ENCODE peak calls at places on chromosomes 5 and 9, in seven cellular contexts. One of them, this sample, is unnamed.

GRCh38 chr5:83475540-83476469 is 4.3 kb downstream of the VCAN start:
- DNase-seq in WERI-Rb-1: no peak
- DNase-seq in NCI-H1417: peak; percentile 54
- DNase-seq in 8988T: no peak
- DNase-seq in brain microvascular endothelial cell: peak; percentile 61
- DNase-seq in stimulated activated CD4-positive, alpha-beta T cell treated with anti-CD3 and anti-CD28 coated beads, Interleukin-15, amount 100 ng/mL, for 24 hours: no peak
- DNase-seq in heart right ventricle: no peak
- DNase-seq in this sample: no peak

GRCh38 chr9:135968083-135968476 is 6.9 kb upstream of the UBAC1 start:
- DNase-seq in WERI-Rb-1: no peak
- DNase-seq in NCI-H1417: no peak
- DNase-seq in 8988T: no peak
- DNase-seq in brain microvascular endothelial cell: no peak
- DNase-seq in stimulated activated CD4-positive, alpha-beta T cell treated with anti-CD3 and anti-CD28 coated beads, Interleukin-15, amount 100 ng/mL, for 24 hours: no peak
- DNase-seq in heart right ventricle: no peak
- DNase-seq in this sample: no peak

GRCh38 chr9:18726546-18726945 is 252.6 kb downstream of the ADAMTSL1 start:
- DNase-seq in WERI-Rb-1: no peak
- DNase-seq in NCI-H1417: no peak
- DNase-seq in 8988T: no peak
- DNase-seq in brain microvascular endothelial cell: no peak
- DNase-seq in stimulated activated CD4-positive, alpha-beta T cell treated with anti-CD3 and anti-CD28 coated beads, Interleukin-15, amount 100 ng/mL, for 24 hours: no peak
- DNase-seq in heart right ventricle: no peak
- DNase-seq in this sample: no peak

GRCh38 chr9:122078557-122078956 is 14.6 kb downstream of the TTLL11 start:
- DNase-seq in WERI-Rb-1: no peak
- DNase-seq in NCI-H1417: no peak
- DNase-seq in 8988T: no peak
- DNase-seq in brain microvascular endothelial cell: no peak
- DNase-seq in stimulated activated CD4-positive, alpha-beta T cell treated with anti-CD3 and anti-CD28 coated beads, Interleukin-15, amount 100 ng/mL, for 24 hours: no peak
- DNase-seq in heart right ventricle: no peak
- DNase-seq in this sample: no peak

GRCh38 chr9:136281421-136282271 is 22.2 kb downstream of the CCDC187 start:
- DNase-seq in WERI-Rb-1: no peak
- DNase-seq in NCI-H1417: no peak
- DNase-seq in 8988T: no peak
- DNase-seq in brain microvascular endothelial cell: no peak
- DNase-seq in stimulated activated CD4-positive, alpha-beta T cell treated with anti-CD3 and anti-CD28 coated beads, Interleukin-15, amount 100 ng/mL, for 24 hours: no peak
- DNase-seq in heart right ventricle: no peak
- DNase-seq in this sample: no peak

GRCh38 chr9:133276001-133276884 is 1.2 kb upstream of the ABO start:
- DNase-seq in WERI-Rb-1: no peak
- DNase-seq in NCI-H1417: no peak
- DNase-seq in 8988T: no peak
- DNase-seq in brain microvascular endothelial cell: no peak
- DNase-seq in stimulated activated CD4-positive, alpha-beta T cell treated with anti-CD3 and anti-CD28 coated beads, Interleukin-15, amount 100 ng/mL, for 24 hours: no peak
- DNase-seq in heart right ventricle: no peak
- DNase-seq in this sample: no peak

GRCh38 chr9:13431137-13431536 is 151.6 kb upstream of the MPDZ start:
- DNase-seq in WERI-Rb-1: no peak
- DNase-seq in NCI-H1417: peak; percentile 19
- DNase-seq in 8988T: no peak
- DNase-seq in brain microvascular endothelial cell: no peak
- DNase-seq in stimulated activated CD4-positive, alpha-beta T cell treated with anti-CD3 and anti-CD28 coated beads, Interleukin-15, amount 100 ng/mL, for 24 hours: no peak
- DNase-seq in heart right ventricle: no peak
- DNase-seq in this sample: no peak

GRCh38 chr9:79768199-79768598 is 196.4 kb downstream of the TLE4 start:
- DNase-seq in WERI-Rb-1: peak; percentile 62
- DNase-seq in NCI-H1417: no peak
- DNase-seq in 8988T: no peak
- DNase-seq in brain microvascular endothelial cell: no peak
- DNase-seq in stimulated activated CD4-positive, alpha-beta T cell treated with anti-CD3 and anti-CD28 coated beads, Interleukin-15, amount 100 ng/mL, for 24 hours: no peak
- DNase-seq in heart right ventricle: no peak
- DNase-seq in this sample: no peak

GRCh38 chr9:120187758-120188157 is 392.2 kb downstream of the CDK5RAP2 start:
- DNase-seq in WERI-Rb-1: no peak
- DNase-seq in NCI-H1417: no peak
- DNase-seq in 8988T: no peak
- DNase-seq in brain microvascular endothelial cell: no peak
- DNase-seq in stimulated activated CD4-positive, alpha-beta T cell treated with anti-CD3 and anti-CD28 coated beads, Interleukin-15, amount 100 ng/mL, for 24 hours: no peak
- DNase-seq in heart right ventricle: no peak
- DNase-seq in this sample: no peak

GRCh38 chr9:79357620-79358019 is 214.1 kb upstream of the TLE4 start:
- DNase-seq in WERI-Rb-1: no peak
- DNase-seq in NCI-H1417: no peak
- DNase-seq in 8988T: no peak
- DNase-seq in brain microvascular endothelial cell: no peak
- DNase-seq in stimulated activated CD4-positive, alpha-beta T cell treated with anti-CD3 and anti-CD28 coated beads, Interleukin-15, amount 100 ng/mL, for 24 hours: no peak
- DNase-seq in heart right ventricle: peak; percentile 10
- DNase-seq in this sample: no peak

GRCh38 chr9:110659891-110660541 is 8.6 kb upstream of the MUSK start:
- DNase-seq in WERI-Rb-1: no peak
- DNase-seq in NCI-H1417: peak; percentile 49
- DNase-seq in 8988T: no peak
- DNase-seq in brain microvascular endothelial cell: no peak
- DNase-seq in stimulated activated CD4-positive, alpha-beta T cell treated with anti-CD3 and anti-CD28 coated beads, Interleukin-15, amount 100 ng/mL, for 24 hours: no peak
- DNase-seq in heart right ventricle: no peak
- DNase-seq in this sample: no peak

GRCh38 chr9:89026878-89027277 is 35.6 kb downstream of the S1PR3 start:
- DNase-seq in WERI-Rb-1: no peak
- DNase-seq in NCI-H1417: no peak
- DNase-seq in 8988T: no peak
- DNase-seq in brain microvascular endothelial cell: no peak
- DNase-seq in stimulated activated CD4-positive, alpha-beta T cell treated with anti-CD3 and anti-CD28 coated beads, Interleukin-15, amount 100 ng/mL, for 24 hours: no peak
- DNase-seq in heart right ventricle: no peak
- DNase-seq in this sample: no peak

GRCh38 chr5:38384396-38384795 is 126.0 kb downstream of the EGFLAM start:
- DNase-seq in WERI-Rb-1: no peak
- DNase-seq in NCI-H1417: no peak
- DNase-seq in 8988T: no peak
- DNase-seq in brain microvascular endothelial cell: no peak
- DNase-seq in stimulated activated CD4-positive, alpha-beta T cell treated with anti-CD3 and anti-CD28 coated beads, Interleukin-15, amount 100 ng/mL, for 24 hours: no peak
- DNase-seq in heart right ventricle: no peak
- DNase-seq in this sample: no peak

GRCh38 chr5:58019614-58020013 is 440.3 kb downstream of the PLK2 start:
- DNase-seq in WERI-Rb-1: no peak
- DNase-seq in NCI-H1417: no peak
- DNase-seq in 8988T: no peak
- DNase-seq in brain microvascular endothelial cell: no peak
- DNase-seq in stimulated activated CD4-positive, alpha-beta T cell treated with anti-CD3 and anti-CD28 coated beads, Interleukin-15, amount 100 ng/mL, for 24 hours: no peak
- DNase-seq in heart right ventricle: peak; percentile 70
- DNase-seq in this sample: no peak

GRCh38 chr9:14383296-14383695 is 69.4 kb upstream of the NFIB start:
- DNase-seq in WERI-Rb-1: no peak
- DNase-seq in NCI-H1417: peak; percentile 1
- DNase-seq in 8988T: no peak
- DNase-seq in brain microvascular endothelial cell: peak; percentile 56
- DNase-seq in stimulated activated CD4-positive, alpha-beta T cell treated with anti-CD3 and anti-CD28 coated beads, Interleukin-15, amount 100 ng/mL, for 24 hours: no peak
- DNase-seq in heart right ventricle: peak; percentile 62
- DNase-seq in this sample: no peak

GRCh38 chr9:80792721-80793120 is 896.6 kb downstream of the TLE1 start:
- DNase-seq in WERI-Rb-1: no peak
- DNase-seq in NCI-H1417: no peak
- DNase-seq in 8988T: no peak
- DNase-seq in brain microvascular endothelial cell: no peak
- DNase-seq in stimulated activated CD4-positive, alpha-beta T cell treated with anti-CD3 and anti-CD28 coated beads, Interleukin-15, amount 100 ng/mL, for 24 hours: no peak
- DNase-seq in heart right ventricle: no peak
- DNase-seq in this sample: no peak

GRCh38 chr5:172528440-172528839 is 74.1 kb upstream of the SH3PXD2B start:
- DNase-seq in WERI-Rb-1: no peak
- DNase-seq in NCI-H1417: no peak
- DNase-seq in 8988T: no peak
- DNase-seq in brain microvascular endothelial cell: no peak
- DNase-seq in stimulated activated CD4-positive, alpha-beta T cell treated with anti-CD3 and anti-CD28 coated beads, Interleukin-15, amount 100 ng/mL, for 24 hours: no peak
- DNase-seq in heart right ventricle: no peak
- DNase-seq in this sample: no peak

GRCh38 chr5:84378420-84378819 is 6.3 kb downstream of the EDIL3 start:
- DNase-seq in WERI-Rb-1: no peak
- DNase-seq in NCI-H1417: peak; percentile 1
- DNase-seq in 8988T: no peak
- DNase-seq in brain microvascular endothelial cell: peak; percentile 66
- DNase-seq in stimulated activated CD4-positive, alpha-beta T cell treated with anti-CD3 and anti-CD28 coated beads, Interleukin-15, amount 100 ng/mL, for 24 hours: no peak
- DNase-seq in heart right ventricle: no peak
- DNase-seq in this sample: no peak

GRCh38 chr5:112417931-112418358 is 1.1 kb downstream of the EPB41L4A start:
- DNase-seq in WERI-Rb-1: no peak
- DNase-seq in NCI-H1417: peak; percentile 46
- DNase-seq in 8988T: no peak
- DNase-seq in brain microvascular endothelial cell: peak; percentile 30
- DNase-seq in stimulated activated CD4-positive, alpha-beta T cell treated with anti-CD3 and anti-CD28 coated beads, Interleukin-15, amount 100 ng/mL, for 24 hours: peak; percentile 62
- DNase-seq in heart right ventricle: peak; percentile 78
- DNase-seq in this sample: peak; percentile 82

This sample was measured in activated CD4-positive, alpha-beta memory T cell treated with anti-CD3 and anti-CD28 coated beads for 36 hours.